ENCODE peak calls at places on chromosomes 7 and 10, in six cellular contexts. One of them, this sample, is unnamed.

GRCh38 chr7:143514995-143515735 is 37.5 kb downstream of the TAS2R41 start:
- DNase-seq in GM12865: no peak
- DNase-seq in fibroblast of lung: no peak
- DNase-seq in endothelial cell: no peak
- DNase-seq in mucosa of descending colon: no peak
- DNase-seq in heart left ventricle: no peak
- DNase-seq in this sample: no peak

GRCh38 chr7:11605749-11606148 is 226.2 kb downstream of the THSD7A start:
- DNase-seq in fibroblast of lung: no peak
- DNase-seq in mucosa of descending colon: no peak
- DNase-seq in endothelial cell: no peak
- DNase-seq in heart left ventricle: no peak
- DNase-seq in GM12865: no peak
- DNase-seq in this sample: no peak

GRCh38 chr7:120995659-120996058 is 7.1 kb downstream of the CPED1 start:
- DNase-seq in fibroblast of lung: no peak
- DNase-seq in endothelial cell: no peak
- DNase-seq in GM12865: no peak
- DNase-seq in heart left ventricle: no peak
- DNase-seq in mucosa of descending colon: no peak
- DNase-seq in this sample: no peak

GRCh38 chr7:83001362-83002040 is 161.2 kb downstream of the PCLO start:
- DNase-seq in endothelial cell: no peak
- DNase-seq in heart left ventricle: no peak
- DNase-seq in fibroblast of lung: peak; percentile 1
- DNase-seq in GM12865: no peak
- DNase-seq in mucosa of descending colon: no peak
- DNase-seq in this sample: no peak

GRCh38 chr10:100934084-100934659 is 21.4 kb downstream of the SLF2 start:
- DNase-seq in heart left ventricle: no peak
- DNase-seq in GM12865: peak; percentile 10
- DNase-seq in endothelial cell: peak; percentile 8
- DNase-seq in fibroblast of lung: peak; percentile 18
- DNase-seq in mucosa of descending colon: no peak
- DNase-seq in this sample: no peak

GRCh38 chr7:129969881-129970446 is 17.2 kb upstream of the UBE2H start:
- DNase-seq in GM12865: no peak
- DNase-seq in mucosa of descending colon: no peak
- DNase-seq in heart left ventricle: no peak
- DNase-seq in fibroblast of lung: no peak
- DNase-seq in endothelial cell: peak; percentile 44
- DNase-seq in this sample: no peak

GRCh38 chr10:127028556-127028955 is 123.3 kb downstream of the DOCK1 start:
- DNase-seq in heart left ventricle: no peak
- DNase-seq in endothelial cell: no peak
- DNase-seq in GM12865: no peak
- DNase-seq in fibroblast of lung: no peak
- DNase-seq in mucosa of descending colon: no peak
- DNase-seq in this sample: no peak

GRCh38 chr10:113357688-113358306 is 195.1 kb upstream of the HABP2 start:
- DNase-seq in mucosa of descending colon: no peak
- DNase-seq in heart left ventricle: no peak
- DNase-seq in endothelial cell: no peak
- DNase-seq in GM12865: no peak
- DNase-seq in fibroblast of lung: no peak
- DNase-seq in this sample: no peak

GRCh38 chr10:3422282-3422681 is 249.7 kb upstream of the PITRM1 start:
- DNase-seq in fibroblast of lung: no peak
- DNase-seq in GM12865: no peak
- DNase-seq in heart left ventricle: no peak
- DNase-seq in endothelial cell: no peak
- DNase-seq in mucosa of descending colon: no peak
- DNase-seq in this sample: no peak

GRCh38 chr7:10672186-10672585 is 301.5 kb upstream of the PHF14 start:
- DNase-seq in heart left ventricle: no peak
- DNase-seq in endothelial cell: no peak
- DNase-seq in GM12865: no peak
- DNase-seq in fibroblast of lung: no peak
- DNase-seq in mucosa of descending colon: no peak
- DNase-seq in this sample: no peak

GRCh38 chr10:18594574-18595156 is 56.7 kb downstream of the NSUN6 start:
- DNase-seq in GM12865: no peak
- DNase-seq in heart left ventricle: no peak
- DNase-seq in fibroblast of lung: no peak
- DNase-seq in mucosa of descending colon: no peak
- DNase-seq in endothelial cell: peak; percentile 56
- DNase-seq in this sample: no peak

GRCh38 chr7:101589976-101590662 is 39.0 kb downstream of the MYL10 start:
- DNase-seq in fibroblast of lung: no peak
- DNase-seq in endothelial cell: no peak
- DNase-seq in GM12865: no peak
- DNase-seq in heart left ventricle: peak; percentile 4
- DNase-seq in mucosa of descending colon: no peak
- DNase-seq in this sample: no peak

GRCh38 chr10:58266003-58266825 is 1.5 kb downstream of the IPMK start:
- DNase-seq in mucosa of descending colon: no peak
- DNase-seq in GM12865: peak; percentile 61
- DNase-seq in endothelial cell: no peak
- DNase-seq in heart left ventricle: no peak
- DNase-seq in fibroblast of lung: peak; percentile 67
- DNase-seq in this sample: peak; percentile 40

GRCh38 chr10:116629340-116629739 is 8.6 kb downstream of the PNLIPRP2 start:
- DNase-seq in heart left ventricle: no peak
- DNase-seq in endothelial cell: no peak
- DNase-seq in mucosa of descending colon: no peak
- DNase-seq in fibroblast of lung: no peak
- DNase-seq in GM12865: no peak
- DNase-seq in this sample: no peak

GRCh38 chr7:49669692-49670260 is 103.7 kb upstream of the VWC2 start:
- DNase-seq in GM12865: no peak
- DNase-seq in endothelial cell: no peak
- DNase-seq in heart left ventricle: no peak
- DNase-seq in mucosa of descending colon: no peak
- DNase-seq in fibroblast of lung: no peak
- DNase-seq in this sample: no peak

GRCh38 chr7:95660023-95660434 is 63.7 kb upstream of the PDK4 start:
- DNase-seq in heart left ventricle: peak; percentile 22
- DNase-seq in endothelial cell: no peak
- DNase-seq in GM12865: no peak
- DNase-seq in mucosa of descending colon: no peak
- DNase-seq in fibroblast of lung: peak; percentile 47
- DNase-seq in this sample: no peak

GRCh38 chr7:13016036-13016581 is 328.7 kb downstream of the ARL4A start:
- DNase-seq in heart left ventricle: no peak
- DNase-seq in mucosa of descending colon: no peak
- DNase-seq in fibroblast of lung: no peak
- DNase-seq in GM12865: no peak
- DNase-seq in endothelial cell: no peak
- DNase-seq in this sample: no peak

GRCh38 chr7:18895456-18895855 is 222.0 kb downstream of the TWIST1 start:
- DNase-seq in GM12865: no peak
- DNase-seq in heart left ventricle: no peak
- DNase-seq in mucosa of descending colon: no peak
- DNase-seq in fibroblast of lung: peak; percentile 66
- DNase-seq in endothelial cell: no peak
- DNase-seq in this sample: no peak

GRCh38 chr10:128739937-128740336 is 613.7 kb upstream of the MKI67 start:
- DNase-seq in heart left ventricle: no peak
- DNase-seq in GM12865: no peak
- DNase-seq in fibroblast of lung: no peak
- DNase-seq in endothelial cell: peak; percentile 20
- DNase-seq in mucosa of descending colon: no peak
- DNase-seq in this sample: no peak

GRCh38 chr7:105894131-105894530 is 17.7 kb upstream of the ATXN7L1 start:
- DNase-seq in heart left ventricle: no peak
- DNase-seq in mucosa of descending colon: no peak
- DNase-seq in GM12865: no peak
- DNase-seq in endothelial cell: no peak
- DNase-seq in fibroblast of lung: no peak
- DNase-seq in this sample: no peak

GRCh38 chr10:106816318-106817085 is 348.0 kb downstream of the SORCS1 start:
- DNase-seq in fibroblast of lung: no peak
- DNase-seq in mucosa of descending colon: no peak
- DNase-seq in endothelial cell: no peak
- DNase-seq in GM12865: no peak
- DNase-seq in heart left ventricle: no peak
- DNase-seq in this sample: no peak

GRCh38 chr10:72081772-72082590 is 6.4 kb downstream of the SPOCK2 start:
- DNase-seq in fibroblast of lung: no peak
- DNase-seq in heart left ventricle: no peak
- DNase-seq in endothelial cell: no peak
- DNase-seq in mucosa of descending colon: no peak
- DNase-seq in GM12865: no peak
- DNase-seq in this sample: no peak

GRCh38 chr10:11499425-11500071 is 111.9 kb downstream of the USP6NL start:
- DNase-seq in heart left ventricle: no peak
- DNase-seq in endothelial cell: no peak
- DNase-seq in fibroblast of lung: no peak
- DNase-seq in mucosa of descending colon: no peak
- DNase-seq in GM12865: no peak
- DNase-seq in this sample: no peak

GRCh38 chr7:114021135-114021534 is 102.3 kb upstream of the PPP1R3A start:
- DNase-seq in mucosa of descending colon: no peak
- DNase-seq in heart left ventricle: no peak
- DNase-seq in fibroblast of lung: peak; percentile 44
- DNase-seq in endothelial cell: no peak
- DNase-seq in GM12865: no peak
- DNase-seq in this sample: no peak

GRCh38 chr7:114026486-114027089 is 107.8 kb upstream of the PPP1R3A start:
- DNase-seq in GM12865: peak; percentile 72
- DNase-seq in endothelial cell: peak; percentile 43
- DNase-seq in fibroblast of lung: peak; percentile 76
- DNase-seq in heart left ventricle: no peak
- DNase-seq in mucosa of descending colon: no peak
- DNase-seq in this sample: peak; percentile 25
- TF ChIP-seq CTCF in GM12865: peak; percentile 50
- TF ChIP-seq CTCF in endothelial cell: peak; percentile 76
- TF ChIP-seq CTCF in fibroblast of lung: peak; percentile 31
- TF ChIP-seq CTCF in heart left ventricle: peak; percentile 60
- TF ChIP-seq CTCF in mucosa of descending colon: no peak
- TF ChIP-seq CTCF in this sample: peak; percentile 65

GRCh38 chr10:99870051-99870730 is 87.8 kb downstream of the ABCC2 start:
- DNase-seq in endothelial cell: no peak
- DNase-seq in heart left ventricle: no peak
- DNase-seq in GM12865: peak; percentile 15
- DNase-seq in mucosa of descending colon: no peak
- DNase-seq in fibroblast of lung: no peak
- DNase-seq in this sample: no peak

GRCh38 chr10:99872367-99873162 is 90.1 kb downstream of the ABCC2 start:
- DNase-seq in GM12865: peak; percentile 24
- DNase-seq in fibroblast of lung: no peak
- DNase-seq in mucosa of descending colon: no peak
- DNase-seq in endothelial cell: no peak
- DNase-seq in heart left ventricle: no peak
- DNase-seq in this sample: no peak

GRCh38 chr10:99875473-99875872 is 93.0 kb downstream of the ABCC2 start:
- DNase-seq in mucosa of descending colon: no peak
- DNase-seq in GM12865: no peak
- DNase-seq in endothelial cell: no peak
- DNase-seq in heart left ventricle: no peak
- DNase-seq in fibroblast of lung: peak; percentile 25
- DNase-seq in this sample: no peak

GRCh38 chr10:99874341-99875085 is 92.1 kb downstream of the ABCC2 start:
- DNase-seq in mucosa of descending colon: no peak
- DNase-seq in fibroblast of lung: no peak
- DNase-seq in heart left ventricle: no peak
- DNase-seq in GM12865: no peak
- DNase-seq in endothelial cell: no peak
- DNase-seq in this sample: no peak

GRCh38 chr10:99873846-99874245 is 91.4 kb downstream of the ABCC2 start:
- DNase-seq in mucosa of descending colon: no peak
- DNase-seq in GM12865: no peak
- DNase-seq in fibroblast of lung: no peak
- DNase-seq in endothelial cell: no peak
- DNase-seq in heart left ventricle: no peak
- DNase-seq in this sample: no peak
- TF ChIP-seq CTCF in mucosa of descending colon: no peak
- TF ChIP-seq CTCF in GM12865: no peak
- TF ChIP-seq CTCF in fibroblast of lung: no peak
- TF ChIP-seq CTCF in endothelial cell: no peak
- TF ChIP-seq CTCF in heart left ventricle: no peak
- TF ChIP-seq CTCF in this sample: no peak

GRCh38 chr7:1529383-1530116 is 952 bp upstream of the MAFK start:
- DNase-seq in fibroblast of lung: no peak
- DNase-seq in GM12865: no peak
- DNase-seq in endothelial cell: no peak
- DNase-seq in mucosa of descending colon: peak; percentile 67
- DNase-seq in heart left ventricle: peak; percentile 21
- DNase-seq in this sample: no peak

GRCh38 chr7:1531263-1531978 is 919 bp downstream of the MAFK start:
- DNase-seq in mucosa of descending colon: peak; percentile 78
- DNase-seq in fibroblast of lung: no peak
- DNase-seq in endothelial cell: no peak
- DNase-seq in GM12865: no peak
- DNase-seq in heart left ventricle: peak; percentile 52
- DNase-seq in this sample: no peak

GRCh38 chr7:1531979-1532455 is 1.5 kb downstream of the MAFK start:
- DNase-seq in endothelial cell: no peak
- DNase-seq in fibroblast of lung: no peak
- DNase-seq in GM12865: no peak
- DNase-seq in mucosa of descending colon: peak; percentile 70
- DNase-seq in heart left ventricle: no peak
- DNase-seq in this sample: no peak

GRCh38 chr7:1532456-1533254 is 2.2 kb downstream of the MAFK start:
- DNase-seq in endothelial cell: no peak
- DNase-seq in mucosa of descending colon: peak; percentile 94
- DNase-seq in fibroblast of lung: peak; percentile 95
- DNase-seq in GM12865: peak; percentile 50
- DNase-seq in heart left ventricle: peak; percentile 82
- DNase-seq in this sample: no peak

GRCh38 chr7:1530946-1531262 is 402 bp downstream of the MAFK start:
- DNase-seq in heart left ventricle: no peak
- DNase-seq in endothelial cell: no peak
- DNase-seq in GM12865: no peak
- DNase-seq in fibroblast of lung: no peak
- DNase-seq in mucosa of descending colon: no peak
- DNase-seq in this sample: no peak
- TF ChIP-seq CTCF in heart left ventricle: no peak
- TF ChIP-seq CTCF in endothelial cell: no peak
- TF ChIP-seq CTCF in GM12865: no peak
- TF ChIP-seq CTCF in fibroblast of lung: no peak
- TF ChIP-seq CTCF in mucosa of descending colon: no peak
- TF ChIP-seq CTCF in this sample: no peak

DNA sequence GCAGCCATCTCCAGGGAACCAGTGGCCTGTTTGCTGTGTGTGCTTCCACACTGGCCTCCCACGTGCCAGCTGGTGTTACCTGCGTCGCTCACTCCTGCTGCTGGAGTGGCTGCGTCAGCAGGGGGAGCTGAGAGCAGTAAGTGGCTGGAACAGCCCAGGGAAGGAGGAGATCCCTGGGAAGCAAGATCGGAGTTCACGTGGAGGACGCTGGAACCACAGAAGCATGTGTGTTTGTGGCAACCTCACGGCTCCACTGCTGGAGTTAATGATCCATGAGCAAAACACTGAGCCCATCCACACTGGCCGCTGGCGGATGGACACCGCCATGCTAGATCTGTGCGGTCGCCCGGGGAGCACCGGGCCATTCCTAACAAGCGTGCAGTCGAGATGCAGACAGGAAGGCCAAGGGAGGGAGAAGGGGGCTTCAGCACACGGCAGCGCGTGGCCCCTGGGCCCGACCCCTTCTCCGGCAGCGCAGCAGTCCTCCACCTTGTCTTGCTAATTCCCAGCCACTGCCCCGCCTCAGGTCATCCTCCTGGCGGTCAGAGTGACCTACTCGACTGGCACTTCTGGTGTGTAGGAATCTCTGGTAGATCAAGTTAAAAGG is 68.5 kb upstream of the EEPD1 start:
- DNase-seq in GM12865: no peak
- DNase-seq in heart left ventricle: no peak
- DNase-seq in fibroblast of lung: peak; percentile 32
- DNase-seq in mucosa of descending colon: peak; percentile 62
- DNase-seq in endothelial cell: peak; percentile 50
- DNase-seq in this sample: no peak
- TF ChIP-seq CTCF in GM12865: no peak
- TF ChIP-seq CTCF in heart left ventricle: peak; percentile 15
- TF ChIP-seq CTCF in fibroblast of lung: peak; percentile 17
- TF ChIP-seq CTCF in mucosa of descending colon: peak; percentile 25
- TF ChIP-seq CTCF in endothelial cell: no peak
- TF ChIP-seq CTCF in this sample: no peak